ENCODE peak calls at places on chromosomes 5 and 9, in seven cellular contexts. V is OCI-LY7, M is psoas muscle, Q is fibroblast of lung, Z is fibroblast of the aortic adventitia, Y is Calu3, E is stomach. H is an unnamed sample.

GRCh38 chr9:123978981-123979380 is 32.6 kb upstream of the LHX2 start:
- DNase-seq in V (no peak), M (no peak), Q (no peak), Z (no peak), Y (no peak), E (no peak), H (no peak)

GRCh38 chr9:130835441-130836298 is 616 bp downstream of the ABL1 start:
- DNase-seq in V (no peak), M (peak), Q (peak), Z (peak), Y (peak), E (peak), H (peak)

GRCh38 chr5:77957-78804 is 13.8 kb upstream of the PLEKHG4B start:
- DNase-seq in V (peak), M (no peak), Q (peak), Z (no peak), Y (peak), E (peak), H (no peak)

GRCh38 chr5:134289509-134290113 is 63.7 kb upstream of the PPP2CA start:
- DNase-seq in V (peak), M (peak), Q (peak), Z (peak), Y (peak), E (peak), H (no peak)

GRCh38 chr5:135324897-135325650 is 74.0 kb downstream of the MACROH2A1 start:
- DNase-seq in V (no peak), M (no peak), Q (no peak), Z (no peak), Y (no peak), E (no peak), H (no peak)

GRCh38 chr5:68970617-68971016 is 123.2 kb upstream of the SLC30A5 start:
- DNase-seq in V (no peak), M (no peak), Q (no peak), Z (no peak), Y (no peak), E (no peak), H (no peak)

GRCh38 chr9:118761016-118761790 is 608.0 kb downstream of the BRINP1 start:
- DNase-seq in V (no peak), M (no peak), Q (no peak), Z (no peak), Y (no peak), E (no peak), H (no peak)

GRCh38 chr9:38668791-38669466 is 48.5 kb upstream of the ANKRD18A start:
- DNase-seq in V (no peak), M (no peak), Q (no peak), Z (no peak), Y (no peak), E (no peak), H (no peak)

GRCh38 chr5:16456103-16456832 is 9.3 kb downstream of the ZNF622 start:
- DNase-seq in V (peak), M (peak), Q (peak), Z (peak), Y (peak), E (no peak), H (no peak)

GRCh38 chr9:129211686-129212085 is 33.6 kb upstream of the IER5L start:
- DNase-seq in V (no peak), M (no peak), Q (no peak), Z (no peak), Y (no peak), E (no peak), H (no peak)

GRCh38 chr5:43232943-43233833 is 41.2 kb downstream of the NIM1K start:
- DNase-seq in V (no peak), M (no peak), Q (no peak), Z (no peak), Y (no peak), E (no peak), H (no peak)

GRCh38 chr9:123536455-123536868 is 180.5 kb downstream of the CRB2 start:
- DNase-seq in V (no peak), M (no peak), Q (no peak), Z (no peak), Y (no peak), E (no peak), H (no peak)

GRCh38 chr5:174327317-174327864 is 281.9 kb downstream of the NSG2 start:
- DNase-seq in V (peak), M (peak), Q (peak), Z (peak), Y (peak), E (peak), H (no peak)

GRCh38 chr5:94777163-94777885 is 158.9 kb downstream of the SLF1 start:
- DNase-seq in V (no peak), M (no peak), Q (no peak), Z (peak), Y (no peak), E (no peak), H (no peak)

GRCh38 chr5:87899109-87900100 is 369.2 kb downstream of the TMEM161B start:
- DNase-seq in V (peak), M (peak), Q (peak), Z (no peak), Y (no peak), E (no peak), H (no peak)

GRCh38 chr5:132476853-132477729 is 13.5 kb downstream of the IRF1 start:
- DNase-seq in V (no peak), M (no peak), Q (no peak), Z (no peak), Y (no peak), E (no peak), H (no peak)

GRCh38 chr9:365451-365850 is 150.8 kb downstream of the DOCK8 start:
- DNase-seq in V (no peak), M (no peak), Q (no peak), Z (no peak), Y (no peak), E (no peak), H (no peak)

GRCh38 chr5:176796411-176796810 is 13.9 kb upstream of the UNC5A start:
- DNase-seq in V (no peak), M (no peak), Q (no peak), Z (no peak), Y (no peak), E (no peak), H (no peak)

GRCh38 chr9:17462869-17463464 is 115.9 kb upstream of the SH3GL2 start:
- DNase-seq in V (peak), M (no peak), Q (peak), Z (peak), Y (peak), E (peak), H (no peak)

GRCh38 chr5:89401012-89401411 is 518.0 kb upstream of the MEF2C start:
- DNase-seq in V (no peak), M (no peak), Q (no peak), Z (no peak), Y (no peak), E (no peak), H (no peak)

GRCh38 chr5:158832736-158833135 is 267.0 kb downstream of the EBF1 start:
- DNase-seq in V (no peak), M (no peak), Q (no peak), Z (peak), Y (no peak), E (no peak), H (no peak)

GRCh38 chr5:73747696-73748380 is 121.8 kb downstream of the ARHGEF28 start:
- DNase-seq in V (no peak), M (no peak), Q (peak), Z (peak), Y (no peak), E (no peak), H (no peak)

GRCh38 chr9:130128251-130128650 is 44.0 kb upstream of the NCS1 start:
- DNase-seq in V (peak), M (no peak), Q (no peak), Z (no peak), Y (no peak), E (peak), H (peak)

DNA sequence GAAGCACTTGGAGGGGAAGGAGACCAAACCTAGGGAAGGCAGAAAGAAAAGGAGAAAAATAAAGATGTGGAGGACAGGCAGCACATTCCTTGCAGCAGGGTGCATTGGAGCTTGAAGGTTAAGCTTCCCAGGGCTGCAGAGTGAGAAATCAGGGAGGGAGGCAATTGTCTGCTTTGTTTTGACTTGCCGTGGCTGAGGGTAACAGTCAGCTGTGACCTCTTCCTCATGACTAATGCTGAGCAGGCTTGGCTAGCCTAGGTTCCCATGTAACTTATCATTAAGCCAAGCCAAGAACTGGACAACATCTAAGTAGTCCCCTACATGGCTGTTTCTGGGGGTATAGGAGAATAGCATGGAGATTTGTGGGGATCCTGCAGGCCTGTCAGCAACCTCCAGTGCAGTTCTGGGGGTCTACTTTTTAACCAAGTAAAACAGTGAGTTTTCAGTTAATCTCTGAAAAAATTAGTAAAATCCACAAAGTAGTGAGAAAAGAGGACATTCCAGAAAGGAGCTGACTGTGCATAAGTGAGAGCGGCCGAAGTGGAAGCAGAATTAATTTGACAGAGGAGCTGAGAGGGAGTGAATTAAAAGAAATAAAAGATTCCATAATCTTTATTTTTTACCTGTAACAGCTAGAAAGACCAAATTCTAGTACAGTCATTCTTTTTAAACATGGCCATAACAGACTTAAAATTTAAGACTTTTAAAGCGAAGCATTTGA is 149.0 kb downstream of the SGCD start:
- DNase-seq in V (no peak), M (peak), Q (peak), Z (peak), Y (no peak), E (no peak), H (no peak)
- TF ChIP-seq CTCF in V (no peak), M (no peak), Q (peak), Z (peak), Y (no peak), E (no peak), H (no peak)

GRCh38 chr5:171697591-171698102 is 88.0 kb upstream of the SMIM23 start:
- DNase-seq in V (no peak), M (no peak), Q (no peak), Z (no peak), Y (no peak), E (no peak), H (no peak)
- TF ChIP-seq CTCF in V (no peak), M (no peak), Q (no peak), Z (no peak), Y (no peak), E (no peak), H (no peak)

GRCh38 chr9:135166566-135166965 is 79.1 kb downstream of the OLFM1 start:
- DNase-seq in V (no peak), M (no peak), Q (no peak), Z (no peak), Y (no peak), E (no peak), H (no peak)

GRCh38 chr9:135169709-135170226 is 82.3 kb downstream of the OLFM1 start:
- DNase-seq in V (no peak), M (no peak), Q (no peak), Z (no peak), Y (no peak), E (no peak), H (no peak)

GRCh38 chr9:135165756-135166519 is 78.5 kb downstream of the OLFM1 start:
- DNase-seq in V (no peak), M (no peak), Q (no peak), Z (no peak), Y (no peak), E (no peak), H (no peak)

GRCh38 chr9:135167356-135167755 is 79.9 kb downstream of the OLFM1 start:
- DNase-seq in V (no peak), M (no peak), Q (no peak), Z (no peak), Y (no peak), E (no peak), H (no peak)

DNA sequence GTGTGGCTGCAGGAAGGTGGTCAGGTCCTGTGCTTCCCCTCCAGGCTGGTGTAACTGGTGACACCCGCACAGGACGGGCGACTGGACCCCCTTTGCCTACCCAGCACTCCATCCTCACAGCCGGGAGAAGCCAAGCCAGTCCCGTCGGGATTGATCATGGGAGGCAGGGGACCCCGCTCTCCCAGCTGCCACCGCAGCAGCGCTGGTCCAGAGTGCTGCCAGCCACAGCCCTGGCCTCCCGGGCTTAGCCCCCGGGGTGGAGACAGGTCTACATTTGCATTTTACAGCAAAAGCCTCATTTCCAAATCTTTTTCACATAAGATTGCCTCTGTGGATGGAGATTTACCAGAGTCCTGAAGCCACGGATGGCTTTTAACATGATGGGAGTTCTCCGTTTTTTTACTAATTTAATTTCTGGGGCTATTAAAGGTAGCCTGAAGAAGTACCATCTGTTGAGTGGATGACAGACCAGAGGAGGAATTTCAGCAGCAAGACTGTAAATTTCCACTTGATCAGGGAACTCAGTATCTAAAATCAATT is 80.4 kb downstream of the OLFM1 start:
- DNase-seq in V (no peak), M (no peak), Q (no peak), Z (no peak), Y (no peak), E (no peak), H (no peak)
- TF ChIP-seq CTCF in V (no peak), M (no peak), Q (no peak), Z (no peak), Y (no peak), E (no peak), H (no peak)

DNA sequence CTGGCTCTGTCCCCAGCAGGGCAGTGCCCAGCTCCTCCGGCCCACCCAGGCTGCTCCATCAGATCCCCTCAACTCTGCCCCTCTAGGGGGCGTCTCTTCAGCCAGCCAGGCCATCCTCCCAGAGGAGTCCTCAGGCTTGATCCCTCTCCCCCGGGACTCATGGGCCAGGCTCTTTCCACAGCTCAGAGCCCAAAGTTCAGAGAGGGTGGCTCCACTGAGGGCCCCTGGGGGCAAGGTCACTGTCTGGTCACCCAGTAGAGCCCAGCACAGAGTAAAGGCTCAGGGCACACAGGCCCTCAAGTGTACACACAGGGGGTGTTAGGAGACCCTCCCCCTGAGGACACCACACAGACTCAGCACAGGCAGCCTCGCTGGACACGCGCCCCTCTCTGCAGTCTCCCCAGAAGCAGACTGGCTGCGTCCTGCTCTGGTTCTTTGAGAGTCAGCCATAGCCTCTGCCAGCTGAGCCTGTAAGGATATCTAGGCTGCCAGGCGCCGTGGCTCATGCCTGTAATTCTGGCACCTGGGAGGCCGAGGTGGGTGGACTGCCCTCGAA is 64.8 kb downstream of the PAX5 start:
- DNase-seq in V (no peak), M (no peak), Q (no peak), Z (no peak), Y (no peak), E (no peak), H (no peak)
- TF ChIP-seq CTCF in V (no peak), M (no peak), Q (no peak), Z (no peak), Y (no peak), E (no peak), H (no peak)

GRCh38 chr9:126916909-126917308 is 2.3 kb downstream of the RALGPS1 start:
- DNase-seq in V (peak), M (no peak), Q (no peak), Z (no peak), Y (no peak), E (no peak), H (no peak)

GRCh38 chr9:126915846-126916543 is 1.4 kb downstream of the RALGPS1 start:
- DNase-seq in V (no peak), M (no peak), Q (no peak), Z (no peak), Y (no peak), E (no peak), H (no peak)

GRCh38 chr9:126919193-126919592 is 4.6 kb downstream of the RALGPS1 start:
- DNase-seq in V (no peak), M (no peak), Q (no peak), Z (no peak), Y (no peak), E (no peak), H (no peak)

GRCh38 chr9:126915281-126915816 is 767 bp downstream of the RALGPS1 start:
- DNase-seq in V (peak), M (peak), Q (no peak), Z (no peak), Y (peak), E (peak), H (no peak)

GRCh38 chr9:126914458-126915280 is at the start of gene RALGPS1:
- DNase-seq in V (peak), M (peak), Q (peak), Z (peak), Y (peak), E (peak), H (peak)
- TF ChIP-seq CTCF in V (no peak), M (no peak), Q (no peak), Z (no peak), Y (no peak), E (no peak), H (no peak)

GRCh38 chr5:163887854-163888253 is 382.4 kb downstream of the MAT2B start:
- DNase-seq in V (no peak), M (no peak), Q (no peak), Z (no peak), Y (no peak), E (no peak), H (no peak)

GRCh38 chr5:163889369-163889768 is 383.9 kb downstream of the MAT2B start:
- DNase-seq in V (no peak), M (no peak), Q (peak), Z (peak), Y (no peak), E (no peak), H (no peak)

GRCh38 chr5:163890211-163890610 is 384.8 kb downstream of the MAT2B start:
- DNase-seq in V (no peak), M (no peak), Q (peak), Z (no peak), Y (no peak), E (no peak), H (no peak)

GRCh38 chr5:163893301-163893700 is 387.9 kb downstream of the MAT2B start:
- DNase-seq in V (no peak), M (no peak), Q (peak), Z (peak), Y (no peak), E (no peak), H (no peak)

DNA sequence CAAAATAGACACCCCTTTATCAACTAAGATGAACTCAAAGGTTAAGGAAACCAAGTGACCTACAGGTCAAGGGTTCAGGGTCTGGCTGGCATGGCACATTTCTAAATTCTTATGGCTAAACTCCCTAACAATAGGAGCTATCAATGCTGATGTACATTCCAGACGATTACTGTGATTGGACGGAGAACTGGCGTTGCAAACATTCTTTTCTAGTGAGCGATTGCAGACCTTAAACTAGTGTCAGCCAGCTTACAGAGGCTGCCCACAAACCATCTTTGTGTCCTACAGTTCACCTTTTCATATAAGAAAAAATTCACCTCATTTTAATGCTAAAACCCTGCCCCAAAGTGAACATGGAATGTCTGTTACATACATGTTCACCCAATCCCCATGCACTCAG is 382.9 kb downstream of the MAT2B start:
- DNase-seq in V (no peak), M (no peak), Q (peak), Z (peak), Y (no peak), E (no peak), H (no peak)
- TF ChIP-seq CTCF in V (no peak), M (no peak), Q (no peak), Z (no peak), Y (no peak), E (no peak), H (no peak)

GRCh38 chr9:73158723-73159122 is 7.1 kb downstream of the ANXA1 start:
- DNase-seq in V (no peak), M (no peak), Q (no peak), Z (no peak), Y (no peak), E (no peak), H (no peak)

GRCh38 chr9:73166453-73166852 is 14.8 kb downstream of the ANXA1 start:
- DNase-seq in V (no peak), M (no peak), Q (no peak), Z (no peak), Y (no peak), E (no peak), H (no peak)

GRCh38 chr9:73165911-73166310 is 14.2 kb downstream of the ANXA1 start:
- DNase-seq in V (no peak), M (no peak), Q (no peak), Z (no peak), Y (no peak), E (no peak), H (no peak)

GRCh38 chr9:73167614-73168013 is 15.9 kb downstream of the ANXA1 start:
- DNase-seq in V (no peak), M (no peak), Q (no peak), Z (no peak), Y (no peak), E (no peak), H (no peak)

GRCh38 chr9:73162987-73163763 is 11.5 kb downstream of the ANXA1 start:
- DNase-seq in V (no peak), M (no peak), Q (no peak), Z (no peak), Y (no peak), E (no peak), H (no peak)
- TF ChIP-seq CTCF in V (no peak), M (no peak), Q (no peak), Z (peak), Y (no peak), E (no peak), H (no peak)

H was measured in activated B cell treated with CpG ODN at 0.5 μM for 24 hours.